ENCODE peak calls at places on chromosomes 16 and 17, in four cellular contexts. U is neural crest cell, D is EL, R is HuH-7.5. S is an unnamed sample.

GRCh38 chr17:74730491-74731346 is 6.3 kb upstream of the RAB37 start:
- DNase-seq in D (no peak), U (no peak), R (no peak), S (no peak)

GRCh38 chr16:24852281-24852721 is 6.5 kb downstream of the SLC5A11 start:
- DNase-seq in D (peak), U (no peak), R (no peak), S (no peak)

GRCh38 chr16:48907906-48908634 is 298.1 kb upstream of the N4BP1 start:
- DNase-seq in R (no peak), D (no peak), U (no peak), S (no peak)

GRCh38 chr16:85621698-85622433 is 8.7 kb downstream of the GSE1 start:
- DNase-seq in R (peak), D (no peak), U (no peak), S (no peak)

GRCh38 chr17:12709063-12709462 is 43.4 kb downstream of the MYOCD start:
- DNase-seq in D (peak), U (no peak), R (no peak), S (no peak)

GRCh38 chr17:68820825-68821481 is 134.2 kb downstream of the ABCA8 start:
- DNase-seq in D (no peak), U (no peak), R (peak), S (no peak)

GRCh38 chr17:10033982-10034381 is 128.9 kb upstream of the RCVRN start:
- DNase-seq in D (no peak), R (no peak), U (no peak), S (no peak)

GRCh38 chr17:67216544-67217320 is 28.3 kb downstream of the HELZ start:
- DNase-seq in R (no peak), U (no peak), D (no peak), S (no peak)

GRCh38 chr17:78722101-78722761 is 59.8 kb downstream of the CYTH1 start:
- DNase-seq in R (no peak), D (no peak), U (no peak), S (peak)

GRCh38 chr17:35265071-35265470 is 22.2 kb downstream of the SLFN5 start:
- DNase-seq in R (no peak), U (no peak), D (no peak), S (no peak)

GRCh38 chr16:55370762-55371482 is 46.9 kb downstream of the IRX6 start:
- DNase-seq in D (no peak), U (peak), R (no peak), S (peak)

S was measured in retina.